ENCODE peak calls at places on chromosome 1, in four cellular contexts. P, D, O and E are unnamed samples.

GRCh38 chr1:96538001-96538649 is 183.5 kb upstream of the PTBP2 start:
- DNase-seq in O (peak; percentile 31), D (no peak), P (peak; percentile 68), E (no peak)

GRCh38 chr1:12088607-12089006 is 25.5 kb downstream of the TNFRSF8 start:
- DNase-seq in P (no peak), O (no peak), D (no peak), E (no peak)

GRCh38 chr1:52632732-52633290 is at the start of gene SHISAL2A:
- DNase-seq in D (no peak), P (no peak), O (no peak), E (no peak)

GRCh38 chr1:155034318-155035208 is 939 bp downstream of the DCST1 start:
- DNase-seq in O (no peak), P (no peak), D (no peak), E (no peak)

GRCh38 chr1:224524679-224525078 is 90.1 kb upstream of the WDR26 start:
- DNase-seq in P (peak; percentile 78), O (no peak), D (no peak), E (no peak)

GRCh38 chr1:161950377-161950776 is 73.3 kb downstream of the OLFML2B start:
- DNase-seq in D (no peak), O (no peak), P (no peak), E (no peak)

GRCh38 chr1:184270556-184270955 is 116.3 kb upstream of the C1orf21 start:
- DNase-seq in O (no peak), P (peak; percentile 20), D (no peak), E (no peak)

GRCh38 chr1:45543599-45544417 is 6.8 kb upstream of the AKR1A1 start:
- DNase-seq in D (no peak), P (no peak), O (peak; percentile 31), E (no peak)

GRCh38 chr1:42838482-42839190 is 7.8 kb upstream of the ZNF691 start:
- DNase-seq in P (no peak), O (no peak), D (no peak), E (no peak)

GRCh38 chr1:199854681-199855321 is 172.7 kb upstream of the NR5A2 start:
- DNase-seq in O (no peak), P (no peak), D (no peak), E (no peak)

GRCh38 chr1:9615316-9616063 is 26.8 kb downstream of the TMEM201 start:
- DNase-seq in P (peak; percentile 43), O (peak; percentile 35), D (peak; percentile 85), E (peak; percentile 62)

GRCh38 chr1:198729195-198729863 is 90.5 kb downstream of the PTPRC start:
- DNase-seq in P (no peak), D (no peak), O (no peak), E (no peak)

GRCh38 chr1:183331095-183331742 is 87.0 kb downstream of the NMNAT2 start:
- DNase-seq in P (no peak), O (peak; percentile 16), D (no peak), E (peak; percentile 42)

GRCh38 chr1:164702216-164702615 is 143.2 kb downstream of the PBX1 start:
- DNase-seq in O (no peak), P (peak; percentile 71), D (no peak), E (no peak)

GRCh38 chr1:119298687-119299086 is 69.9 kb upstream of the HAO2 start:
- DNase-seq in O (peak; percentile 58), D (no peak), P (peak; percentile 4), E (no peak)

GRCh38 chr1:66283583-66284041 is 250.3 kb upstream of the SGIP1 start:
- DNase-seq in D (no peak), O (no peak), P (peak; percentile 67), E (no peak)

GRCh38 chr1:168637350-168637991 is 61.1 kb downstream of the XCL1 start:
- DNase-seq in O (peak; percentile 41), D (peak; percentile 72), P (peak; percentile 38), E (peak; percentile 70)

GRCh38 chr1:245997471-245998258 is 509.4 kb downstream of the SMYD3 start:
- DNase-seq in O (no peak), D (no peak), P (peak; percentile 61), E (no peak)

GRCh38 chr1:54142146-54142900 is 10.5 kb downstream of the CDCP2 start:
- DNase-seq in O (no peak), P (no peak), D (no peak), E (no peak)
- TF ChIP-seq BHLHE40 in O (no peak), P (no peak), D (no peak), E (no peak)

GRCh38 chr1:26697441-26697977 is 1.7 kb downstream of the ARID1A start:
- DNase-seq in D (no peak), P (no peak), O (no peak), E (no peak)

GRCh38 chr1:26700711-26701110 is 4.9 kb downstream of the ARID1A start:
- DNase-seq in D (no peak), P (peak; percentile 60), O (no peak), E (no peak)

GRCh38 chr1:26696191-26696644 is 403 bp downstream of the ARID1A start:
- DNase-seq in P (no peak), D (peak; percentile 82), O (no peak), E (peak; percentile 16)

GRCh38 chr1:26696645-26697440 is 1.0 kb downstream of the ARID1A start:
- DNase-seq in D (peak; percentile 61), P (no peak), O (no peak), E (no peak)

DNA sequence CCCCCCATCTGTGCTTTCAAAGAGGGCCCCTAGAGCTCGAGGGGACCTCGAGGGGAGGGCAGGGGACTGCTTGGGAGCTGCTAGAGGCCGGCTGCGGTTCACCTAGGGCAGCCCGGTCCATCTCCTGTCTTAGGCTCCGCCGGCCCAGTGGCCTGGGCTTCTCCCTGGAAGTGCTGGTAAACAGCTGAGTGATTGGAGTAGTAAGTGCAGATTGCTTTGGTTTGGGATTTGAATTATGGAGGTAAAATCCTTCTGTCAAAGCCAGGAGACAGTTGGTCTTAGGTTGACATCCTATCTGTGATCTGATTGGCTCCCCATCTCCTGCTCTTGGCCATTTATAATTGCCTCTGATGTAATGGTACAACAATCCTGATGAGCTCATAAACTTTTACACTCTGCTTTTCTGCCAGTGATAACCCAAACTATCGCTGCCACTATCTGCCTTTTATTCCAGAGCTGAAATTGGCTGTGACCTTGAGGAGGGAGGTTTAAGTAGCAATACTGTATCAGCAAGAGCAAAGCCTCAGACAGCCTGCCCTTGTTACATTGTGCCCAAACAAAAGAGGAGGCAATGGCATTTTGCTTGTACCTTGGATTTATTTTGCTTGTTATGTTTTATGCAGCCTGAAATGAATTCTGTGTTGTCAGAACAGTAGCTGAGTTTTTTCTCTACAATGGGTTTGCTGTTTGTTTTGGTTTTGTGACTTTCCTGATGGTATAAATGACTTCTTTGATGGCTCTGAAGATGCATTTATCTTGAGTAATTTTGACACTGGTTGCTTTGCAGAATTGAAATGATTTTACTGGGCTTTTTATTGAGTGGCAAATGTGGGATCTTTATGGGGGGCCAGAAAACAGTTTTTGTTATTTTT is 2.4 kb downstream of the ARID1A start:
- DNase-seq in O (peak; percentile 89), D (peak; percentile 52), P (peak; percentile 99), E (peak; percentile 68)
- TF ChIP-seq BHLHE40 in O (no peak), D (no peak), P (no peak), E (no peak)

GRCh38 chr1:46611691-46612221 is 4.9 kb downstream of the MOB3C start:
- DNase-seq in O (no peak), D (no peak), P (no peak), E (no peak)
- TF ChIP-seq BHLHE40 in O (no peak), D (no peak), P (no peak), E (no peak)

GRCh38 chr1:242211254-242212022 is 212.5 kb upstream of the MAP1LC3C start:
- DNase-seq in O (peak; percentile 57), P (no peak), D (no peak), E (no peak)
- TF ChIP-seq BHLHE40 in O (no peak), P (no peak), D (no peak), E (no peak)

GRCh38 chr1:27945020-27945419 is 10.2 kb downstream of the SMPDL3B start:
- DNase-seq in P (no peak), O (no peak), D (no peak), E (no peak)
- TF ChIP-seq BHLHE40 in P (no peak), O (no peak), D (no peak), E (no peak)

DNA sequence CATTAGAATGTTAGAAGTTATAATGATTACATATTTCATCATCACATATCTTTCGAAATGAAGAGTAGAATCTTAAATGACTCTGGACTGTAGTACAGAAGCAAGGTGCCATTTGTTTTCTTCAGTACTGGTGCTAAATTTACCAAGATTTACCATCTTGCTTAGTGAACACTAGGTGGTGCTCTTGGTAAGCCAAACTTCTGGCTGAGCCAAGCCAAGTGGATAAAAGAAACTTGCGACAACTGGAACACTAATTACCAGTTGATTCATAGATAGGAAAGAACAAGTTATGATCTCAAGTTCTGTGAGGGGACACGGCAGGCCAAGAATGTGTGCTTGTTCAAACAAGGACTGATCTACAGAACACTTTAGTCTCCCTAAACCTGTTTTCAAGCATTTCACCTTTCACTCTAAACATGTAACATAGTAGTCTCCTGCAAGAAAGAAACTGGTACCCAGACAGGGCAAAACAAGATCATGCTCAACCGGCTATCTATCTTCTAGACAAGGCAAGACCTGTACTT is 19.8 kb downstream of the SPRTN start:
- DNase-seq in O (peak; percentile 47), D (peak; percentile 51), P (peak; percentile 79), E (peak; percentile 69)
- TF ChIP-seq BHLHE40 in O (no peak), D (no peak), P (no peak), E (no peak)

DNA sequence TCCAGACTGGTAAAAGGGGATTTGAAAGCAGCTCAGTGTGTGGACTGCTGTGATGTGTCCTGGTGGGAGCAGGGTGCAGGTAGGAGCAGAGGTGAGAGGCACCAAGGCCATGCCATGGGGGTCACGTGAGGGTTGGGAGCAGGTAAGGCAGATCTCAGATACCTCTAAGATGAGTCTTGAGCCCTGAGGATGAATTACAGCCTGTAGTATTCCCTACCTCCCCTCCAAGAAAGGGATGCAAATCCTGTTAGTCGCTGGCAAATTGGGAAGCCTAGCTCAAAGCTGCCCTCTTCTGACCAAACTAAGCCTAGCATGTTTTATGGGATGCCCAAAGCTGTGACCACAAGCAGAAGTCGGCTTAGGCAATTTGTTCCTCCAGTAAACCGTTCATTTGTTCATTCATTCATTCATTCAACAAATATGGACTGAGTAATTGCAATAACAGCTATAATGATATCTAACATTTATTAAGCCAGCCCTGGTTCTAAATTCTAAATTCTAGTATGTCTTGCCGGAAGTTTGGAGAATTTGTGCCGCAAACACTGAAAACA is 3.9 kb upstream of the NUAK2 start:
- DNase-seq in D (peak; percentile 64), O (peak; percentile 52), P (peak; percentile 84), E (peak; percentile 77)
- TF ChIP-seq BHLHE40 in D (peak; percentile 11), O (no peak), P (peak; percentile 38), E (no peak)

DNA sequence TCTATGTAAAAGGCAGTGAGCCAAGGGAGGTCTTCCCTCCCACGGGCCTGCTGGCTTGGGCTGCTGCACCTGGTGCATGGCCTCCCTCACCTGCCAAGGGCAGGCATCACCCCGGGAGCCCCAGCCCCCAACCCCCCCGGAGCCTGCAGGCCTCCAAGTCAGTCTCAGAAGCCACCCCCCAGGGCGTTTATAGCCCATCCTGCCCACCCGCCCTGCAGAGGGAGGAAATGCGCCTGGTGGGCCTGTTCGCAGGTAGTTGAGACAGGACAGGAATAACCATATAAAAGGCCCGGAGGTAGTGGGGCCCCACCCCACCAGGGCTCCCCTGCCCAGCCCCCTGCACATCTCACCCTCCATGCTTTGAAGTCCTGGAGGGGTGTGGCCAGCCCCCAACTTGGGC is 18.2 kb upstream of the ARF1 start:
- DNase-seq in O (no peak), P (no peak), D (no peak), E (no peak)
- TF ChIP-seq BHLHE40 in O (no peak), P (no peak), D (no peak), E (no peak)